ENCODE peak calls at places on chromosomes 6 and 20, in six cellular contexts. E is IMR-90, N is ovary, L is lung, S is body of pancreas, I is prostate gland. M is an unnamed sample.

GRCh38 chr6:100880901-100881706 is at the start of gene ASCC3:
- DNase-seq in E (peak; percentile 88), S (peak; percentile 93), N (peak; percentile 89), I (peak; percentile 93), L (peak; percentile 94), M (peak; percentile 75)

GRCh38 chr6:20691185-20691584 is 156.9 kb downstream of the CDKAL1 start:
- DNase-seq in S (peak; percentile 16), E (no peak), I (no peak), N (no peak), L (no peak), M (no peak)

GRCh38 chr20:36467076-36467999 is 74.0 kb upstream of the MYL9 start:
- DNase-seq in E (no peak), I (no peak), N (peak; percentile 47), S (peak; percentile 73), L (peak; percentile 52), M (no peak)

GRCh38 chr6:135867332-135867731 is 15.8 kb downstream of the PDE7B start:
- DNase-seq in I (no peak), E (no peak), L (no peak), S (no peak), N (no peak), M (no peak)

GRCh38 chr6:76490456-76490855 is 418.0 kb upstream of the IMPG1 start:
- DNase-seq in L (no peak), I (no peak), N (no peak), E (no peak), S (no peak), M (no peak)

GRCh38 chr6:144739873-144740272 is 454.7 kb downstream of the UTRN start:
- DNase-seq in L (no peak), E (no peak), N (no peak), S (no peak), I (no peak), M (no peak)

GRCh38 chr6:89311853-89312531 is 3.1 kb downstream of the GABRR2 start:
- DNase-seq in S (peak; percentile 57), N (peak; percentile 60), I (peak; percentile 59), E (peak; percentile 54), L (peak; percentile 63), M (peak; percentile 69)

GRCh38 chr6:35725721-35726438 is 11.0 kb upstream of the ARMC12 start:
- DNase-seq in S (peak; percentile 85), E (no peak), I (peak; percentile 78), L (peak; percentile 69), N (no peak), M (no peak)

GRCh38 chr6:139882234-139882633 is 507.8 kb upstream of the CITED2 start:
- DNase-seq in N (no peak), E (peak; percentile 78), L (no peak), S (no peak), I (no peak), M (peak; percentile 61)

DNA sequence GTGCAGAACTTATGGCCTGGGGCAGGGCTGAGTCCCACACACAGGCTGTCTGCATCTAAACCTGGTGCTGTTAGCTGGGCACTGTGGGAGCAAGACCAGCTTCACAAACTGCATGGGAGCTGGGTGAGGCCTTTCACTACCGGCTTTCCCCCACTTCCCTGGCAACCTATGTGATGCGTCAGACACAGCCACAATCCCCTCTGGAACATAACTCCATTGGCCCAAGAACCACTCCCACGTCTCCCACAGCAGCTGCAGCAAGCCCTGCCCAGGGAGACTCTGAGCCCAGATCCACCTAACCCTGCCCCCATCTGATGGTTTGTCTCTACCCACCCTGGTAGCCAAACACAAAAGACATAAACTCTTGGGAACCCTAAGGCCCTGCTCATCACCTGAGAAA is 9.3 kb downstream of the WDR27 start:
- DNase-seq in E (no peak), N (no peak), I (no peak), L (no peak), S (no peak), M (peak; percentile 14)
- H3K9me3 ChIP-seq in E (peaks cover 4% of the 10 kb centered on the region), N (no peaks in the 10 kb centered on the region), I (no peaks in the 10 kb centered on the region), L (no peaks in the 10 kb centered on the region), S (no peaks in the 10 kb centered on the region), M (peaks cover 2% of the 10 kb centered on the region)

GRCh38 chr20:63453029-63453523 is 19.4 kb downstream of the KCNQ2 start:
- DNase-seq in E (no peak), N (no peak), L (no peak), S (no peak), I (no peak), M (no peak)
- TF ChIP-seq CTCF in E (no peak), N (no peak), L (no peak), S (no peak), I (no peak), M (no peak)

DNA sequence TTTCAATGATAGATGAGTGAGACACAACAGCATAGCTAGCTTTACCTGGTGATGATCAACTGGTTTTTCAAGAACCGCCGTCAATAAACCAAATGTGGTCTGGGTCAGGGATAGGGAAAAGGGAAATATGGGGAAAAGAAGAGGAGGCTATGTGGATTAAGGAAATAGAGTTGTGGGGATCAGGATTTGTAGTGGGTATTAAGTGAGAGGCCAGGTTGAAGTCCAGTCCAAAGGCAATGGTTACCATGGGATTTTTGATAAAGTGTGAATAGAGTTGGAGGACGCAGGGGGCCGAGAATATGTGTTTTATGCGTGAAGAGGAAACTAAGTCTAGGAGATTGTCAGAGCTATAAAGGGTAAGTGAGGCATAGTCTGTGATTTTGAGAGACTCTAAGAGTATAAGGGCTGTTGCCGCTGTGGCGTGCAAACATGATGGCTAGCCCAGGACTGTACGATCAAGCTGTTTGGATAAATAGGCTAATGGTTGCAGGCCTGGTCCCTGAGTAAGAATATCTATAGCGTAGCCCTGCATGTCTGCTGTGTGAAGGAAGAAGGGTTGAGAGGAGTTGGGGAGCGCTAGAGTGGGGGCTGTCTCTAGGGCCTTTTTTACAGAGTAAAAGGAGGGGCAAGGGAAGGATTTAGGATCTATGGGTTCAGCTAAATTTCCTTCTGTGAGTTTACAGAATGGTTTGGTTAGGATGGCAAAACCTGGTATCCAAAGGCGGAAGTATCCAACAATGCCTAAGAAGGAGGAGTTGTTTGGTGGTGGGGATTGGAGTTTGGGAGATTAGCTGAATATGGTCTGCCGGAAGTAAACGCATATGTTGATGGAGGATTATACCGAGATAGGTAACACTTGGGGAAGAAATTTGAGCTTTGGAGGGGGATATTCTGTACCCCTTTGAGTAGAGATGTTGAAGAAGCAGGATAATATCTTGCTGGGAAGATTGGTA is 749.7 kb upstream of the ADGRB3 start:
- DNase-seq in N (no peak), L (no peak), S (no peak), E (no peak), I (no peak), M (no peak)
- H3K9me3 ChIP-seq in N (no peaks in the 10 kb centered on the region), L (no peaks in the 10 kb centered on the region), S (no peaks in the 10 kb centered on the region), E (peaks cover 17% of the 10 kb centered on the region), I (no peaks in the 10 kb centered on the region), M (no peaks in the 10 kb centered on the region)

DNA sequence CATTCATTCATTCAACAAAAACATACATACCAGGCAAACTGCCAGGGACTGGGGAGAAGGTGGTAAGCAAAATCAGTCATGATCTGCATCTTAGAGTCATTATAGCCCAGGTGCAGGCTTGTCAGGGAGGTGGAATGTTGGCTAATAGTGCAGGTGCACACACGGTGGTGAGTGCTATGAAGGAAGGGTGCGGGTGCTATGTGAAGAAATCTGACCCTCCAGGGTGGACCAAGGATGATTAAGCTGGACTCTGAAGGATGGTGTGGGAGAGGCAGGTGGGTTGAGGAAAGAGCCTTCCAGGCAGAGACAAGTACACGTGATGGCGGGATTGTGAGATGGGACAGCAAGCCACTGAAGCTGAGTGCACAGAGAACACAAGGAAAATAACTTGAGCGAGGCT is 77.4 kb downstream of the B3GAT2 start:
- DNase-seq in S (no peak), I (no peak), E (no peak), L (no peak), N (no peak), M (no peak)
- TF ChIP-seq CTCF in S (no peak), I (no peak), E (no peak), L (no peak), N (no peak), M (no peak)

GRCh38 chr20:40156600-40157307 is 532.3 kb downstream of the MAFB start:
- DNase-seq in E (no peak), I (no peak), L (no peak), S (no peak), N (no peak), M (no peak)
- H3K9me3 ChIP-seq in E (no peaks in the 10 kb centered on the region), I (no peaks in the 10 kb centered on the region), L (no peaks in the 10 kb centered on the region), S (no peaks in the 10 kb centered on the region), N (no peaks in the 10 kb centered on the region), M (no peaks in the 10 kb centered on the region)

GRCh38 chr20:33926425-33926824 is 67.3 kb upstream of the RALY start:
- DNase-seq in N (no peak), I (no peak), L (no peak), E (peak; percentile 6), S (no peak), M (peak; percentile 8)

GRCh38 chr20:33925867-33926266 is 67.8 kb upstream of the RALY start:
- DNase-seq in L (no peak), S (no peak), N (no peak), I (no peak), E (peak; percentile 42), M (peak; percentile 37)

GRCh38 chr20:33933469-33933909 is 60.2 kb upstream of the RALY start:
- DNase-seq in I (peak; percentile 46), N (peak; percentile 24), S (peak; percentile 80), E (peak; percentile 55), L (peak; percentile 41), M (peak; percentile 16)

GRCh38 chr20:33927703-33928102 is 66.0 kb upstream of the RALY start:
- DNase-seq in I (no peak), N (no peak), S (no peak), L (no peak), E (no peak), M (no peak)

DNA sequence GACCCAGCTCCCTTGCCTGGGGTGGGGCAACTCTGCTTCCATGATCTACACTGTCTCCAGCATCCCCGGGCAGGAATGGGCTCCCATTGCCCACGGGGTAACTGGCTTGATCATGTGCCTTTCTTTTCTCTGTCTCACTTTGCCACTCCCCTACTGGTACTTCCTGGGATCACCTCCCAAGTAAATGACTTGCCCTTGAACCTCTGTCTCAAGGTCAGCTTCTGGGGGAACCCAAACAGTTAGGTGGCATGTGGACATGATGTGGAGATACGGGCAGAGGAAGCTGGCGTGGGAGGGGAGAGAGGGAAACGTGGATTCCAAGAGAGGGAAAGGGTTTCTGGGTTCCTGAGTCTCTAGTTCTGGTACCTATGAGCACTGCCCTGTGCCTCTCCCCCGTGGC is 63.8 kb upstream of the RALY start:
- DNase-seq in N (no peak), S (no peak), L (no peak), E (no peak), I (no peak), M (no peak)
- TF ChIP-seq CTCF in N (no peak), S (no peak), L (no peak), E (no peak), I (no peak), M (no peak)

GRCh38 chr20:62105592-62105991 is 16.7 kb upstream of the LSM14B start:
- DNase-seq in S (no peak), L (no peak), N (no peak), E (no peak), I (no peak), M (no peak)
- H3K9me3 ChIP-seq in S (no peaks in the 10 kb centered on the region), L (peaks cover 3% of the 10 kb centered on the region), N (no peaks in the 10 kb centered on the region), E (peaks cover 46% of the 10 kb centered on the region), I (no peaks in the 10 kb centered on the region), M (peaks cover 20% of the 10 kb centered on the region)

M was measured in astrocyte.